ENCODE peak calls at places on chromosomes 1 and 21, in five cellular contexts. N, Y, G, O and S are unnamed samples.

GRCh38 chr21:25385912-25386474 is 221.3 kb downstream of the MRPL39 start:
- DNase-seq in G (peak), Y (peak), N (no peak), O (peak), S (peak)

GRCh38 chr1:219781491-219781890 is 146.9 kb downstream of the SLC30A10 start:
- DNase-seq in N (no peak), Y (no peak), O (no peak), G (no peak), S (no peak)

GRCh38 chr1:201599548-201599947 is 60.6 kb downstream of the NAV1 start:
- DNase-seq in N (peak), G (no peak), O (no peak), Y (no peak), S (no peak)

GRCh38 chr1:203381151-203381751 is 30.3 kb upstream of the FMOD start:
- DNase-seq in N (no peak), G (no peak), Y (no peak), O (no peak), S (no peak)

GRCh38 chr1:154998818-154999650 is 3.6 kb upstream of the ZBTB7B start:
- DNase-seq in N (peak), G (no peak), O (peak), Y (no peak), S (no peak)

GRCh38 chr1:1535989-1536937 is 4.2 kb downstream of the TMEM240 start:
- DNase-seq in G (no peak), O (no peak), Y (no peak), N (no peak), S (no peak)

GRCh38 chr1:210344706-210345105 is 16.0 kb downstream of the HHAT start:
- DNase-seq in Y (no peak), N (no peak), G (no peak), O (no peak), S (no peak)

GRCh38 chr1:67355745-67356424 is 48.2 kb downstream of the IL12RB2 start:
- DNase-seq in G (peak), N (no peak), O (no peak), Y (no peak), S (peak)

GRCh38 chr21:38306833-38307232 is 50.0 kb downstream of the KCNJ15 start:
- DNase-seq in N (no peak), G (peak), Y (no peak), O (no peak), S (no peak)

GRCh38 chr1:85581802-85582686 is 1.5 kb downstream of the CCN1 start:
- DNase-seq in Y (peak), G (peak), O (peak), N (peak), S (peak)

GRCh38 chr1:118075116-118075515 is 109.9 kb downstream of the SPAG17 start:
- DNase-seq in O (no peak), N (no peak), Y (no peak), G (no peak), S (peak)

GRCh38 chr1:26853156-26853555 is 9.8 kb upstream of the SFN start:
- DNase-seq in O (peak), Y (peak), G (no peak), N (peak), S (peak)

GRCh38 chr1:95013948-95014574 is 58.7 kb downstream of the ALG14 start:
- DNase-seq in N (no peak), Y (no peak), G (no peak), O (no peak), S (no peak)

GRCh38 chr1:37474697-37475379 is 458 bp downstream of the ZC3H12A start:
- DNase-seq in Y (no peak), O (no peak), N (no peak), G (no peak), S (no peak)

GRCh38 chr1:30379684-30380624 is 343.4 kb downstream of the MATN1 start:
- DNase-seq in N (peak), Y (peak), G (peak), O (peak), S (peak)

GRCh38 chr1:54980046-54980527 is 341 bp upstream of the TMEM61 start:
- DNase-seq in N (no peak), O (no peak), Y (no peak), G (no peak), S (no peak)

GRCh38 chr1:212137854-212138253 is 102.3 kb downstream of the DTL start:
- DNase-seq in O (no peak), N (no peak), G (no peak), Y (no peak), S (no peak)

GRCh38 chr1:212135166-212135565 is 99.6 kb downstream of the DTL start:
- DNase-seq in O (no peak), N (no peak), G (no peak), Y (no peak), S (no peak)

GRCh38 chr1:212141404-212141803 is 105.9 kb downstream of the DTL start:
- DNase-seq in G (no peak), N (no peak), O (no peak), Y (no peak), S (peak)

GRCh38 chr1:212139526-212140137 is 104.1 kb downstream of the DTL start:
- DNase-seq in N (no peak), O (no peak), Y (no peak), G (no peak), S (no peak)

DNA sequence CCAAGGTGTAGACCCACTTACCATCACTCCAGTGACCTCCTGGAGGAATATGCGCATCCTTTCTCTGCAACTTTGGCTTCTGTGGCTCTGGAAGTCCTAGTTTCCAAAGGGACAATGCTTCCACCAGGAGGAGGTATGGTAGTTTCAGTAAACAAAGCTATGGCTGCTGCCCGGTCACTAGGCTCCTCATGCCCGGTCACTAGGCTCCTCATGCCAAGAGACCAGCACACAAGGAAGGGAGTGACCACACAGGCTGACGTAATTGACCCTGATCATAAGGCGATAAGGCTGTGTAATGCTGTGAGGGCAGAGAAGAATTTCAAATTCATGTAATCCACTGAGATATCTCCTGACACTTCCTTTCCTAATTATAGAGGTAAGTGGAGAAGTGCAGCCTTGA is 102.9 kb downstream of the DTL start:
- DNase-seq in N (peak), G (no peak), Y (no peak), O (no peak), S (no peak)
- TF ChIP-seq CTCF in N (peak), G (no peak), Y (no peak), O (no peak), S (no peak)

GRCh38 chr1:62962794-62963776 is 179.2 kb downstream of the ATG4C start:
- DNase-seq in O (peak), N (no peak), Y (peak), G (no peak), S (peak)
- TF ChIP-seq CTCF in O (peak), N (no peak), Y (peak), G (peak), S (no peak)

GRCh38 chr21:46138383-46138970 is 16.9 kb downstream of the FTCD start:
- DNase-seq in G (no peak), O (no peak), Y (no peak), N (no peak), S (no peak)

GRCh38 chr21:46137908-46138307 is 17.5 kb downstream of the FTCD start:
- DNase-seq in N (no peak), O (no peak), G (no peak), Y (no peak), S (no peak)

GRCh38 chr21:46136739-46137349 is 18.5 kb downstream of the FTCD start:
- DNase-seq in N (no peak), Y (no peak), G (no peak), O (no peak), S (no peak)

GRCh38 chr21:46131721-46132651 is 23.4 kb downstream of the FTCD start:
- DNase-seq in O (no peak), Y (no peak), G (no peak), N (no peak), S (no peak)

GRCh38 chr21:46135782-46136181 is 19.6 kb downstream of the FTCD start:
- DNase-seq in N (no peak), Y (no peak), O (no peak), G (no peak), S (no peak)
- TF ChIP-seq CTCF in N (no peak), Y (no peak), O (no peak), G (peak), S (no peak)

DNA sequence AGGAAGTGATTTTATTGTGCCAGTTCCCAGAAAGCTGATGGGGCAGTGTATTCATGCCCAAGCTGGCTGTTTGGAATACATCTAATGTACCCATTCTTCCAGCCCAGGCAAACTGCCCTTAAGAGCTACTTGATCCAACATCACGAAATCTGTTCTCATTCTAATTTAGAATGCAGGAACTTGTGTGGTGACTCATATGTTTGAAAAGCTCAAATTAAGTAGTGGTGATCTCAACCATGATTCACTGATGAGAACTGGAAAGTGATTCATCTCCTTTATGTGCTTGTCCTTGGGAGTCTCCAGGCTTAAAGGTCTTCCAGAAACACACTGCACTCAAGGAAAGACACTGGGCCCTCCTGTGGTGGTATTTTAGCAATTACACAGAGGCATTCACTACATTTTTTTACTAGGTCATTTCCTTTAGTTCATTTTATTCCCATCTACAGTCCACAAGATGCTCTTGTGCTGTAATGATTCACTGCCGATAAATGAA is 65.4 kb downstream of the RPE65 start:
- DNase-seq in N (peak), Y (peak), O (no peak), G (peak), S (peak)
- TF ChIP-seq CTCF in N (no peak), Y (peak), O (peak), G (peak), S (peak)

DNA sequence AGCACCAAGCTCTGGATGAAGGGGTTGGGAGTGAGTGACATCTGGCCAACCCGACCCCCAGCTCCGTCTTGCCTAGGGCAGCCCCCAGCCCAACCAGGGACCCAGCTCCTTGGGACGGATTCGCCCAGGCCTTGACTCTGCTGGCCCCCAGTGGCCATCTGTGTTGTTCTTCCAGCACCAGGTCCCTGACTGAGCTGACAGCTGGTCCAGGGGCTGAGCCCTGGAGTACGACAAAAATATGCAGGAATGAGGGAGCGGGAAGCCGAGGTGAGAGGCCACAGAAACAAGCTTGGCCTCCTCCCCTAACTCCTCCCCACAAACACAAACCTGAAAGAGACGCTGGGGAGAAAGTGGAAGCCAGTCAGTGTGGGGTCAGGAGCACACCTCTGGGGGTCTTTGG is 55.0 kb upstream of the PAX7 start:
- DNase-seq in Y (no peak), O (peak), N (no peak), G (no peak), S (peak)
- TF ChIP-seq CTCF in Y (peak), O (peak), N (peak), G (peak), S (peak)

GRCh38 chr1:161747789-161748188 is 1.8 kb upstream of the DUSP12 start:
- DNase-seq in G (no peak), N (no peak), Y (no peak), O (no peak), S (no peak)

DNA sequence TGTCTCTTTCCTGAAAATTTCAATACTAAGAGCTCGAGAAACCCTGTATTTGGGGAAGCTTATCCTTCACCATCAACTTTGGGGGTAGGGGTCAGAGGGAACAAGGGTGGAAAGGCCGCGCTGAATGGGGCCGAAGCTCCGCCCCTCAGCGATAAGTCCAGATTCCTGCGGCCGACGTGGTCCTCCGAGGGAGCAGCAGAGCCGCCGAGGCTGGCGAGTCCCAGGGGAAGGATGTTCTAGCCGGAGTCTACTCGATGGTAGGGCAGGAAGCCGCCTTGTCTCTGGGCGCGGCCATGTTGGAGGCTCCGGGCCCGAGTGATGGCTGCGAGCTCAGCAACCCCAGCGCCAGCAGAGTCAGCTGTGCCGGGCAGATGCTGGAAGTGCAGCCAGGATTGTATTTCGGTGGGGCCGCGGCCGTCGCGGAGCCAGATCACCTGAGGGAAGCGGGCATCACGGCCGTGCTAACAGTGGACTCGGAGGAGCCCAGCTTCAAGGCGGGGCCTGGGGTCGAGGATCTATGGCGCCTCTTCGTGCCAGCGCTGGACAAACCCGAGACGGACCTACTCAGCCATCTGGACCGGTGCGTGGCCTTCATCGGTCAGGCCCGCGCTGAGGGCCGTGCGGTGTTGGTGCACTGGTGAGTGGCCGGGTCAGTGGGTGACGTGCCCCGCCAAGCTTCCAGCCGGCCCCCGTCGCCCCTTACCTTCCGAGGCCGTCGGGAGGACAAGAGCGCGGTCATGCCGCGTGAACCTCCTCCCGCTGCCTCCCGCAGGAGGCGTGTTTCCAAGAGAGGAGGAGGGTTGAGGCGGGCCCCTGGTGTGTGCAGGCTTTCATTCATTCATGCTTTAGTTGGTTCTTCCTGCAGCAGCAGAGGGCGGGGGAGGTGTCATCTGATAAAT is at the start of gene DUSP12:
- DNase-seq in Y (no peak), G (peak), O (peak), N (peak), S (peak)
- TF ChIP-seq CTCF in Y (peak), G (peak), O (peak), N (peak), S (peak)

GRCh38 chr21:46564391-46564790 is 40.5 kb downstream of the S100B start:
- DNase-seq in O (no peak), Y (no peak), N (no peak), G (no peak), S (no peak)
- TF ChIP-seq CTCF in O (no peak), Y (no peak), N (no peak), G (no peak), S (no peak)

GRCh38 chr1:179958359-179958758 is 3.7 kb downstream of the CEP350 start:
- DNase-seq in G (no peak), N (no peak), O (no peak), Y (no peak), S (no peak)

GRCh38 chr1:179954494-179955317 is at the start of gene CEP350:
- DNase-seq in G (peak), N (peak), Y (peak), O (peak), S (peak)

GRCh38 chr1:179955731-179956130 is 1.1 kb downstream of the CEP350 start:
- DNase-seq in Y (no peak), G (no peak), O (no peak), N (no peak), S (no peak)

GRCh38 chr1:179953974-179954493 is 576 bp upstream of the CEP350 start:
- DNase-seq in N (peak), G (peak), O (peak), Y (no peak), S (no peak)

GRCh38 chr1:179955318-179955638 is 668 bp downstream of the CEP350 start:
- DNase-seq in O (no peak), Y (no peak), N (no peak), G (no peak), S (peak)
- TF ChIP-seq CTCF in O (no peak), Y (no peak), N (no peak), G (no peak), S (no peak)